ENCODE peak calls at places on chromosomes 3 and 15, in nine cellular contexts. M is kidney epithelial cell; B is PC-9; E is hepatocyte; O is GM23338; Y is astrocyte; U is tibial artery; A is naive thymus-derived CD4-positive, alpha-beta T cell; X is lower lobe of right lung. C is an unnamed sample. For H3K36me3, the result is how much of the 10 kb centered on the place peaks cover.

GRCh38 chr3:64972793-64973192 is 285.0 kb upstream of the ADAMTS9 start:
- DNase-seq in M (peak), B (no peak), E (no peak), O (no peak), Y (peak), U (no peak), A (no peak), X (no peak), C (no peak)

GRCh38 chr3:39013289-39013688 is 38.5 kb downstream of the SCN11A start:
- DNase-seq in M (no peak), B (no peak), E (no peak), O (peak), Y (no peak), U (no peak), A (no peak), X (no peak), C (no peak)

GRCh38 chr15:60544581-60545115 is 65.7 kb upstream of the ICE2 start:
- DNase-seq in M (no peak), B (no peak), E (no peak), O (peak), Y (no peak), U (no peak), A (no peak), X (no peak), C (no peak)

GRCh38 chr3:61537366-61537765 is 24.0 kb upstream of the PTPRG start:
- DNase-seq in M (no peak), B (no peak), E (peak), O (peak), Y (peak), U (no peak), A (no peak), X (no peak), C (no peak)

GRCh38 chr3:171428321-171428787 is 31.9 kb downstream of the TNIK start:
- DNase-seq in M (no peak), B (no peak), E (no peak), O (peak), Y (no peak), U (no peak), A (no peak), X (no peak), C (no peak)

GRCh38 chr15:75049392-75049791 is 26.0 kb downstream of the PPCDC start:
- DNase-seq in M (no peak), B (no peak), E (peak), O (no peak), Y (no peak), U (peak), A (no peak), X (peak), C (no peak)

GRCh38 chr15:41024141-41024540 is 70.9 kb downstream of the CHAC1 start:
- DNase-seq in M (no peak), B (no peak), E (peak), O (no peak), Y (peak), U (no peak), A (no peak), X (no peak), C (no peak)

GRCh38 chr3:16181361-16181760 is 6.9 kb downstream of the GALNT15 start:
- DNase-seq in M (no peak), B (no peak), E (no peak), O (no peak), Y (no peak), U (peak), A (no peak), X (peak), C (no peak)

GRCh38 chr3:177357352-177358084 is 160.2 kb upstream of the TBL1XR1 start:
- DNase-seq in M (peak), B (peak), E (peak), O (peak), Y (peak), U (peak), A (no peak), X (no peak), C (peak)

GRCh38 chr3:100400424-100400781 is 486 bp downstream of the TOMM70 start:
- DNase-seq in M (no peak), B (no peak), E (peak), O (peak), Y (no peak), U (peak), A (peak), X (no peak), C (no peak)

GRCh38 chr3:60812544-60812943 is 438.7 kb downstream of the FHIT start:
- DNase-seq in M (no peak), B (no peak), E (no peak), O (no peak), Y (no peak), U (no peak), A (no peak), X (no peak), C (no peak)

GRCh38 chr3:43786102-43786952 is 95.6 kb downstream of the ABHD5 start:
- DNase-seq in M (no peak), B (no peak), E (no peak), O (no peak), Y (no peak), U (no peak), A (no peak), X (no peak), C (no peak)

GRCh38 chr3:187748050-187748481 is 2.8 kb upstream of the BCL6 start:
- DNase-seq in M (no peak), B (peak), E (peak), O (peak), Y (peak), U (peak), A (peak), X (peak), C (peak)

GRCh38 chr15:56471440-56472069 is 6.6 kb upstream of the MNS1 start:
- DNase-seq in M (no peak), B (no peak), E (no peak), O (no peak), Y (no peak), U (no peak), A (no peak), X (no peak), C (no peak)

GRCh38 chr3:114646521-114646920 is 352.7 kb downstream of the TIGIT start:
- DNase-seq in M (no peak), B (no peak), E (no peak), O (no peak), Y (no peak), U (no peak), A (no peak), X (no peak), C (no peak)

GRCh38 chr3:123143669-123144411 is 57.9 kb upstream of the SEC22A start:
- DNase-seq in M (peak), B (peak), E (peak), O (peak), Y (no peak), U (no peak), A (no peak), X (no peak), C (peak)

GRCh38 chr3:177460100-177460499 is 262.8 kb upstream of the TBL1XR1 start:
- DNase-seq in M (no peak), B (no peak), E (no peak), O (peak), Y (no peak), U (no peak), A (no peak), X (no peak), C (no peak)

GRCh38 chr15:66894363-66894762 is 171.0 kb upstream of the SMAD3 start:
- DNase-seq in M (no peak), B (no peak), E (no peak), O (no peak), Y (no peak), U (no peak), A (no peak), X (no peak), C (no peak)

GRCh38 chr3:49902511-49903345 is 945 bp downstream of the MST1R start:
- DNase-seq in M (no peak), B (no peak), E (no peak), O (no peak), Y (no peak), U (no peak), A (no peak), X (no peak), C (no peak)

GRCh38 chr3:49900491-49901153 is 3.1 kb downstream of the MST1R start:
- DNase-seq in M (peak), B (peak), E (peak), O (peak), Y (peak), U (no peak), A (no peak), X (peak), C (peak)

GRCh38 chr3:49901351-49902339 is 2.0 kb downstream of the MST1R start:
- DNase-seq in M (no peak), B (peak), E (no peak), O (no peak), Y (no peak), U (no peak), A (no peak), X (no peak), C (no peak)

GRCh38 chr3:49896345-49896744 is 7.3 kb downstream of the MST1R start:
- DNase-seq in M (no peak), B (no peak), E (no peak), O (no peak), Y (no peak), U (no peak), A (no peak), X (no peak), C (no peak)

GRCh38 chr3:49899815-49900214 is 3.9 kb downstream of the MST1R start:
- DNase-seq in M (no peak), B (no peak), E (no peak), O (peak), Y (no peak), U (no peak), A (no peak), X (no peak), C (no peak)
- H3K36me3 ChIP-seq in M (under half), B (under half), E (under half), O (under half), Y (under half), U (under half), A (under half), X (under half), C (under half)

GRCh38 chr3:101851833-101852232 is 2.5 kb downstream of the NFKBIZ start:
- DNase-seq in M (no peak), B (no peak), E (no peak), O (no peak), Y (no peak), U (no peak), A (no peak), X (no peak), C (no peak)
- H3K36me3 ChIP-seq in M (under half), B (half or more), E (under half), O (under half), Y (half or more), U (half or more), A (under half), X (half or more), C (under half)

DNA sequence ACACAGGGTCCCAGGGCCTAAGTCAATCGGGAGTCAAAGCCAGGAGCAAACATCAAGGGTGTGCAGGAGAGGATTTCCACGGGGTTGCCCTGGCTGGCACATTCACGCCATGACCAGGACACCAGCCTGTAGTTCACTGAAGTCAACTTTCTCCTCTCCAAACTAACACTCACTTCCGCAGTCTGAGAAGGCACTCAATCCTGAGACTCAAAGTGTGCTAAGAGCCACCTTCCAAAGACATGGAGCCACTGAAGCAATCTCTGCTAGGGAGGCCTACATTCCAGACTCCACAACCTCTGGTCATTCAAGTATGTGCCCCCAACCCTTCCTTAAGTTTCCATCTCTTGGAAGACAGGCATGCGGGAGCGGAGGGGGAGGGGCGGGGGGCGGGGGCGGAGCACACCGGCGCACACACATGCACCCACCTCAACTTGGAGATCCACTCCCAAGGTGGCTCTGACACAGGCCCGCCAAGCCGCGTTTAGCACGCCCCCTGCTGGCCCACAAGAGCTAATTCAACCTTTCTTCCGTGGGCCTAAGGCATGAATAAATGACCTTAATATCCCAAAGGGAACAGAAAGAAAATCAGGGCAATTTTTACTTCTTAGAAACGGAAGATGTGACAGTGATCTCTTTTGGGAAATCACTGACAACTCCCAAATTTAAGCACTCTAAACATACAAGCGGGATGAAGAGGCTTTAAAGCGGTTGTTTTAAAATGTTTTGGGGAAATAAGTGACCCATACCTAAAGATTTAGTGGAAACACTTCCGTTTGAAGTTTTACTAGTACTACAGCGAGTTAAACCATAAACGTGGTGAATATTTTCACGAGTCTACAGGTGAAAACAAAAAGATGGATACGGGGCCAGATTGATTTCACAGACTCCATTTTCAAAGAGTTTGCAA is 162.5 kb upstream of the CHRNA7 start:
- DNase-seq in M (no peak), B (no peak), E (peak), O (peak), Y (peak), U (no peak), A (peak), X (peak), C (no peak)
- H3K36me3 ChIP-seq in M (under half), B (under half), E (under half), O (under half), Y (under half), U (under half), A (under half), X (under half), C (under half)

DNA sequence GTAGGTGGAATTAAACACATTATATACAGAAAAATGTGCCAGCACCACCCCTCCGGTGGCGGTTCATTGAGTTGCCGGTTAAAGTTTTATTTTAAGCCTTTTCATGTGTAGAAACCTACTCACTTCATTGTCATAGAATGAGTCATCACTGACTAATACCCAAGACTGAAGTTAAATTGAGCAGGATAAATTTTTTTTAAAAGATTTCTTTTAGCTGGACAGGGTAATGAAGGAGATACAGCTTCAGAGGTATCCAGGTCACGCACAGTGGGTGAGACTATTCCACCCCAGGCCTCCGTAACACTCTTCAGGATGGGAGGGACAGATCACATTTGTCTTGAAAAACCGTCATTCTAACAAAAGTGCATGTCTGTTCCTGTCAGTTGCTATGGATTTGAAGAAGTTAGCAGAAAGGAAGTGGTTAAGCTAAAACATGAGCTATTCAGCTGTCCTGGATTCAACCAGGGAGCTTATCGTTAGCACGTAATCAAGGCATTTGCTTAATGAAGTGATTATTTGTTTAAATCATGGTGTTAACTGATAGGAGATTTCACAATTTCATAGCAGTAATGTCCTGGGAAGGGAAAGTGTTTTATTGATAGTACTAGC is 23.3 kb downstream of the WHAMM start:
- DNase-seq in M (peak), B (peak), E (no peak), O (no peak), Y (peak), U (no peak), A (no peak), X (no peak), C (no peak)
- H3K36me3 ChIP-seq in M (under half), B (under half), E (under half), O (under half), Y (under half), U (half or more), A (under half), X (half or more), C (under half)

DNA sequence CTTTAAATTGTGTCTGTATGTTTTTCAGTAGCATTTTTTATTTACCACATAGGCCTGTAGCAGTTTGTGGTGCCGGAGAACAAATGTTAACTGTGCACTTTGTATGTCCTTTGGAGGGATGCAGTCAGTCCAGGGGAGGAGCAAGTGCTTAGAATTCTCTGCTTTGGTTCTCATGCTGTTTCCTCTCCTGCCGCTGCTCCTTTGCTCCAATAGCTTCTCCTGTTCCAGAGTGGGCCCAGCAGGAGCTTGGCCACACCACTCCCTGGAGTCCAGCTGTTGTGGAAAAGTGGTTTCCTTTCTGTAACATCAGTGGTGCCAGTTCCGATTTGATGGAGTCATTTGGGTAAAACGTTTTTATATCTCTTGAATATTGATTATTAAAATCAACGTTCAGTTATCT is 16.6 kb downstream of the TICRR start:
- DNase-seq in M (no peak), B (no peak), E (no peak), O (no peak), Y (no peak), U (no peak), A (no peak), X (no peak), C (no peak)
- H3K36me3 ChIP-seq in M (under half), B (under half), E (under half), O (half or more), Y (under half), U (under half), A (under half), X (under half), C (under half)

DNA sequence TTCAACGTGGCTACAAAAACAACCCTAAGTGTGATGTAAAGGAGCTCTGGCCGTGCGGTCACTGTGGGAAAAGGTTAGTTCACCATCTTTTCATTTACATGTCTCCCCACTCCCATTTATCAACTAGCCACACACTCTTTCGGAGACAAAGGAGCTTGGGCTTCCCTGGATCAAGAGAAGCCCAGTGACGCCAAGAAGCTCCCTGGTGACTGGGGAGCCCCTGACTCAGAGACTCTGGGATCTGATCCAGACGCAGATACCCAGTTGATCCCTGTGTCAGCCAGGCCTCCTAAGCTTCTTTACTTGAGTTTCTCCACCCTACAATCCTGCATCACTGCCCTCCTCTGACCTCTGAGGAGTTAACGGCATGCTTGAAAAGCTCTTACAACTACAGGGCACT is 43.9 kb downstream of the HEG1 start:
- DNase-seq in M (no peak), B (no peak), E (no peak), O (no peak), Y (peak), U (no peak), A (no peak), X (no peak), C (no peak)
- H3K36me3 ChIP-seq in M (under half), B (under half), E (under half), O (under half), Y (half or more), U (half or more), A (under half), X (half or more), C (under half)